ENCODE peak calls at places on chromosomes 4 and X, in five cellular contexts. K is HT1080; U is Jurkat, Clone E6-1; D is A172; O is heart left ventricle. W is an unnamed sample.

GRCh38 chr4:83358410-83358809 is 23.8 kb upstream of the HPSE start:
- DNase-seq in D (peak), O (no peak), K (peak), U (no peak), W (no peak)

GRCh38 chr4:163191999-163192398 is 25.3 kb upstream of the NAF1 start:
- DNase-seq in K (peak), O (no peak), U (peak), D (peak), W (no peak)

GRCh38 chrX:64204701-64205440 is 637 bp downstream of the AMER1 start:
- DNase-seq in U (no peak), O (peak), D (peak), K (peak), W (peak)

GRCh38 chrX:155094468-155095061 is 23.3 kb downstream of the BRCC3 start:
- DNase-seq in O (no peak), D (peak), K (peak), U (no peak), W (no peak)

GRCh38 chr4:183940807-183941310 is 35.8 kb downstream of the STOX2 start:
- DNase-seq in U (peak), K (no peak), O (no peak), D (no peak), W (no peak)

GRCh38 chrX:49067285-49068120 is 6.3 kb downstream of the PRAF2 start:
- DNase-seq in D (no peak), U (no peak), K (no peak), O (no peak), W (no peak)

GRCh38 chr4:130403221-130403620 is 1307.3 kb downstream of the C4orf33 start:
- DNase-seq in D (no peak), U (no peak), K (no peak), O (no peak), W (no peak)

GRCh38 chr4:150664935-150665334 is 83.0 kb downstream of the MAB21L2 start:
- DNase-seq in D (peak), O (no peak), U (no peak), K (peak), W (no peak)

GRCh38 chrX:120015145-120016067 is 62.1 kb downstream of the RHOXF2B start:
- DNase-seq in U (no peak), O (no peak), K (no peak), D (no peak), W (no peak)

GRCh38 chrX:106300239-106300638 is 132.1 kb downstream of the PWWP3B start:
- DNase-seq in O (no peak), U (no peak), K (peak), D (no peak), W (no peak)

GRCh38 chrX:41475611-41476241 is 28.6 kb downstream of the NYX start:
- DNase-seq in U (no peak), D (no peak), O (no peak), K (no peak), W (no peak)

GRCh38 chr4:127579821-127580220 is 52.9 kb upstream of the INTU start:
- DNase-seq in K (no peak), O (no peak), D (no peak), U (no peak), W (no peak)

GRCh38 chr4:23947826-23948225 is 58.0 kb upstream of the PPARGC1A start:
- DNase-seq in D (no peak), O (no peak), U (no peak), K (no peak), W (no peak)

GRCh38 chrX:85024044-85024443 is 20.4 kb downstream of the APOOL start:
- DNase-seq in O (no peak), D (no peak), K (no peak), U (no peak), W (no peak)